ENCODE peak calls at places on chromosome 16, in ten cellular contexts. Q is gastrocnemius medialis, C is erythroblast, T is heart left ventricle, H is A549, I is uterus, P is esophagus squamous epithelium, L is HCT116, R is IMR-90, M is ovary. Z is an unnamed sample.

GRCh38 chr16:59478806-59479205 is 744.7 kb upstream of the GOT2 start:
- DNase-seq in Q (no peak), C (no peak), T (no peak), H (no peak), I (no peak), P (no peak), L (no peak), R (peak), M (no peak), Z (no peak)

GRCh38 chr16:49467540-49468372 is 94.2 kb downstream of the C16orf78 start:
- DNase-seq in Q (no peak), C (no peak), T (peak), H (no peak), I (no peak), P (no peak), L (no peak), R (no peak), M (no peak), Z (no peak)

GRCh38 chr16:17327671-17328335 is 143.0 kb downstream of the XYLT1 start:
- DNase-seq in Q (no peak), C (no peak), T (no peak), H (no peak), I (no peak), P (no peak), L (no peak), R (peak), M (no peak), Z (no peak)

GRCh38 chr16:5867250-5867649 is 769.7 kb upstream of the EEF2KMT start:
- DNase-seq in Q (no peak), C (no peak), T (no peak), H (no peak), I (no peak), P (no peak), L (no peak), R (no peak), M (no peak), Z (no peak)

GRCh38 chr16:69187387-69187890 is 475 bp downstream of the SNTB2 start:
- DNase-seq in Q (peak), C (peak), T (peak), H (peak), I (peak), P (no peak), L (no peak), R (no peak), M (peak), Z (no peak)

GRCh38 chr16:47644166-47644565 is 183.0 kb downstream of the PHKB start:
- DNase-seq in Q (no peak), C (no peak), T (peak), H (no peak), I (no peak), P (no peak), L (no peak), R (peak), M (no peak), Z (peak)

GRCh38 chr16:83615981-83616380 is 191.8 kb upstream of the HSBP1 start:
- DNase-seq in Q (no peak), C (no peak), T (no peak), H (no peak), I (no peak), P (no peak), L (no peak), R (no peak), M (no peak), Z (no peak)

GRCh38 chr16:25063865-25064264 is 47.7 kb upstream of the LCMT1 start:
- DNase-seq in Q (no peak), C (peak), T (peak), H (no peak), I (no peak), P (no peak), L (no peak), R (peak), M (no peak), Z (no peak)

GRCh38 chr16:83959621-83960434 is 6.8 kb downstream of the OSGIN1 start:
- DNase-seq in Q (no peak), C (no peak), T (peak), H (no peak), I (no peak), P (no peak), L (no peak), R (no peak), M (no peak), Z (no peak)

GRCh38 chr16:27242398-27242797 is 26.2 kb downstream of the NSMCE1 start:
- DNase-seq in Q (no peak), C (no peak), T (no peak), H (no peak), I (no peak), P (no peak), L (no peak), R (no peak), M (peak), Z (no peak)

GRCh38 chr16:29984137-29984763 is 10.6 kb downstream of the TAOK2 start:
- DNase-seq in Q (no peak), C (no peak), T (peak), H (no peak), I (no peak), P (no peak), L (no peak), R (no peak), M (no peak), Z (no peak)

GRCh38 chr16:27776556-27776955 is 226.6 kb downstream of the KATNIP start:
- DNase-seq in Q (no peak), C (no peak), T (no peak), H (no peak), I (no peak), P (no peak), L (no peak), R (no peak), M (no peak), Z (no peak)

GRCh38 chr16:4894276-4895150 is 42.4 kb downstream of the PPL start:
- DNase-seq in Q (no peak), C (no peak), T (no peak), H (peak), I (no peak), P (no peak), L (no peak), R (no peak), M (no peak), Z (no peak)

GRCh38 chr16:16082255-16082654 is 132.8 kb downstream of the ABCC1 start:
- DNase-seq in Q (no peak), C (no peak), T (no peak), H (no peak), I (no peak), P (no peak), L (no peak), R (no peak), M (no peak), Z (no peak)

GRCh38 chr16:49513040-49513439 is 139.4 kb downstream of the C16orf78 start:
- DNase-seq in Q (no peak), C (peak), T (no peak), H (peak), I (no peak), P (no peak), L (no peak), R (no peak), M (no peak), Z (no peak)

GRCh38 chr16:17222756-17223411 is 247.9 kb downstream of the XYLT1 start:
- DNase-seq in Q (peak), C (no peak), T (peak), H (no peak), I (no peak), P (no peak), L (no peak), R (no peak), M (no peak), Z (no peak)

GRCh38 chr16:11824362-11824761 is 27.0 kb downstream of the RSL1D1 start:
- DNase-seq in Q (peak), C (peak), T (peak), H (no peak), I (no peak), P (no peak), L (no peak), R (no peak), M (no peak), Z (no peak)

GRCh38 chr16:30768583-30769181 is 6.6 kb downstream of the RNF40 start:
- DNase-seq in Q (no peak), C (no peak), T (no peak), H (no peak), I (no peak), P (no peak), L (no peak), R (no peak), M (peak), Z (no peak)

GRCh38 chr16:17293813-17294558 is 176.8 kb downstream of the XYLT1 start:
- DNase-seq in Q (no peak), C (no peak), T (no peak), H (no peak), I (no peak), P (no peak), L (no peak), R (no peak), M (no peak), Z (no peak)

GRCh38 chr16:22659933-22660332 is 149.2 kb downstream of the NPIPB5 start:
- DNase-seq in Q (no peak), C (no peak), T (no peak), H (no peak), I (no peak), P (no peak), L (no peak), R (no peak), M (no peak), Z (no peak)

GRCh38 chr16:3460121-3460520 is 16.6 kb downstream of the NAA60 start:
- DNase-seq in Q (no peak), C (peak), T (no peak), H (no peak), I (no peak), P (no peak), L (no peak), R (no peak), M (no peak), Z (no peak)

GRCh38 chr16:77657016-77657415 is 65.3 kb upstream of the NUDT7 start:
- DNase-seq in Q (no peak), C (peak), T (no peak), H (no peak), I (no peak), P (no peak), L (peak), R (peak), M (no peak), Z (no peak)

GRCh38 chr16:12100124-12100647 is 123.7 kb downstream of the SNX29 start:
- DNase-seq in Q (no peak), C (no peak), T (no peak), H (no peak), I (no peak), P (no peak), L (no peak), R (no peak), M (no peak), Z (no peak)

GRCh38 chr16:19086322-19087199 is 19.1 kb downstream of the COQ7 start:
- DNase-seq in Q (peak), C (peak), T (peak), H (peak), I (peak), P (no peak), L (peak), R (peak), M (peak), Z (peak)

GRCh38 chr16:27398894-27399853 is 2.8 kb upstream of the IL21R start:
- DNase-seq in Q (no peak), C (no peak), T (no peak), H (no peak), I (no peak), P (no peak), L (no peak), R (no peak), M (no peak), Z (no peak)

GRCh38 chr16:72371307-72372081 is 199.5 kb upstream of the PMFBP1 start:
- DNase-seq in Q (no peak), C (no peak), T (no peak), H (no peak), I (no peak), P (no peak), L (peak), R (peak), M (no peak), Z (peak)

GRCh38 chr16:88922826-88923410 is 54.1 kb downstream of the CBFA2T3 start:
- DNase-seq in Q (no peak), C (no peak), T (no peak), H (no peak), I (no peak), P (no peak), L (no peak), R (no peak), M (no peak), Z (no peak)

GRCh38 chr16:17983847-17984639 is 352.5 kb downstream of the NPIPA8 start:
- DNase-seq in Q (no peak), C (no peak), T (no peak), H (no peak), I (peak), P (no peak), L (no peak), R (no peak), M (peak), Z (no peak)

GRCh38 chr16:57574646-57575467 is 32.4 kb downstream of the ADGRG5 start:
- DNase-seq in Q (no peak), C (no peak), T (no peak), H (no peak), I (no peak), P (no peak), L (no peak), R (no peak), M (no peak), Z (no peak)
- TF ChIP-seq POLR2A in Q (no peak), C (no peak), T (no peak), H (no peak), I (no peak), P (no peak), L (no peak), R (no peak), M (no peak), Z (no peak)

DNA sequence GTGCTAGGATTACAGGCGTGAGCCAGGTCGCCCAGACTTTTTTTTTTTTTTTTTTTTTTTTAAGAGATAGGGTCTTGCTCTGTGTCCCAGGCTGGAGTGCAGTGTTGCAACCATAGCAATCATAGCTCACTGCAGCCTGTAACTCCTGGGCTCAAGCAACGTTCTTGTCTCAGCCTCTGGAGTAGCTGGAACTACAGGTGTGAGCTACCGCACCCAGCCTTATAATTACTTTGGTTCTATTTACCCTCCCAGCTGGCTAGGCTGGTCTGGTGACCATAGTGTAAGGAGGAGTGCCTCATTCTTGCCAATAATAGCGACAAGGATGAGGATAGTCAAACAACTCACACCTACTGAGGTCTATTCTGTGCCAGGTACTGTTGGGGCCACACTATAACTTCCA is 39.6 kb upstream of the USP7 start:
- DNase-seq in Q (no peak), C (no peak), T (no peak), H (no peak), I (no peak), P (no peak), L (no peak), R (no peak), M (no peak), Z (no peak)
- TF ChIP-seq POLR2A in Q (no peak), C (no peak), T (no peak), H (no peak), I (no peak), P (no peak), L (no peak), R (no peak), M (no peak), Z (no peak)

DNA sequence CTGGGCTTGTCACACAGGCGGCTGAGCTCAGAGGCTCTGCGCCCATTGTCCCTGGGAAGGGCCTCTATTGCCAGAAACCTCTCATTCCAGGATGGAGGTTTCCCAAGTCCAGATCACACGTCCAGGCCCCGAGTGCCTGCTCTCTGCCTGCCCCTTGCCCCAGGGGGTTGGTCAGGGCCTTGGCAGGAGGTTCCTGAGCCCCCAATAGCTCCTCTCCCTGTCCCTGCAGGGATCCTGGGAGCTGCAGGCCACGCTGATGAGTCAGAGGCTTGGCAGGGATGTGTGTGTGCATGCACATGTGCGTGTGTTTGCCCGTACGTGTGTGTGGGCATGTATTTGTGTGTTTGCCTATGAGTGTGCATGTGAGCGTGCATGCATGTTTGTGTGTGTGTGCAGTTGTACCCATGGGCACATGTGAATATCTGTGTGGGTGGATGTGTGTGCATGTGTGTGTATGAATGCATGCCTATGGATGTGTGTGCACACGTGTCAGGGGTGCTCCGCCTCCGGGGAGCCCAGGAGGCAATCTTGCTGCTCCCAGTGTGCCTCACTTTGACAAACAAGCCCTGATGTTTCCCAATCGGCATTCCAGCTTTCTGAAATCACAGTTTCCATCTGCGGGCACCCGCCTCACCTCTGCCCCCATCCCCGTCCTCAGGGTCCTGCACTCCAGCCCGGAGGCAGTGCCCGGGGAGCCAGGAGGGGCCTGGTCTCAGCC is 98.4 kb upstream of the GSE1 start:
- DNase-seq in Q (peak), C (no peak), T (peak), H (peak), I (peak), P (no peak), L (peak), R (peak), M (peak), Z (peak)
- TF ChIP-seq POLR2A in Q (no peak), C (no peak), T (no peak), H (peak), I (no peak), P (no peak), L (no peak), R (no peak), M (no peak), Z (no peak)

DNA sequence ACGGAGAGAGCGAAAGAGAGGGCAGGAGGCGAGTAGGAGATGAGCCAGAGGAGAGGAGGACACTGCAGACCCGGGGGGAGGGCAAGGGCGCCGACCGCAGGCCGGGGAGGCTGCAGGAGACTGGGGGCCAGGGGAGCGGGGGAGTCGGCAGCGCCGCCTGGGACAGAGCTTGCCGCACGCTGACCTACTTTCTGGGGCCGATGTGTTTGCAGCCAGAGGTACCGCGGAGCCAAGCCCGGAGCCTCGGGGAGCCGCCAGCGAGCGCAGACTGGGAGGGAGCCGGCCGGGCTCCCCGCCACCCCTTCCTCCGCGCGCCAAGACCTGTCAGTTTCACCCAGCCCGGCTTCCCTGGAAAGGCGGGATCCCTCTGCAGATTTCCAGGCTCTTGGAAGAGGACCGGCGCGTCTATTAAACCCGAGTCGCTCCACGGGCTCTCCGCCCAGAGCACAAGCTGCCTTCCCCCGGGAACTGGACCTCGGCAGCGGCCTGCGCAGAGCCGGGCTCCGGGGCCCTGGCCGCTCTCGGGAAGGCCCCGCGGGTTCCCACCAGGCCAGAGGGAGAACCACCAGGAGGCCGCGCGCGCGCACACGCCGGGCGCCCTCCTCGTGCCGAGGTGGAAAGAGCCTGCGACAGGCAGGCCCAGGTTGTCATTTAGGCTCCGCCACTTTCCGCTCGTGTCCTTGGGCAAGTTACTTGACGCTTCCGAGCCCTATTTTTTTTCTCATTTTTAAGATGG is 74.5 kb downstream of the CMC2 start:
- DNase-seq in Q (peak), C (no peak), T (peak), H (peak), I (peak), P (no peak), L (no peak), R (peak), M (peak), Z (peak)
- TF ChIP-seq POLR2A in Q (no peak), C (no peak), T (no peak), H (no peak), I (no peak), P (no peak), L (no peak), R (no peak), M (no peak), Z (peak)

DNA sequence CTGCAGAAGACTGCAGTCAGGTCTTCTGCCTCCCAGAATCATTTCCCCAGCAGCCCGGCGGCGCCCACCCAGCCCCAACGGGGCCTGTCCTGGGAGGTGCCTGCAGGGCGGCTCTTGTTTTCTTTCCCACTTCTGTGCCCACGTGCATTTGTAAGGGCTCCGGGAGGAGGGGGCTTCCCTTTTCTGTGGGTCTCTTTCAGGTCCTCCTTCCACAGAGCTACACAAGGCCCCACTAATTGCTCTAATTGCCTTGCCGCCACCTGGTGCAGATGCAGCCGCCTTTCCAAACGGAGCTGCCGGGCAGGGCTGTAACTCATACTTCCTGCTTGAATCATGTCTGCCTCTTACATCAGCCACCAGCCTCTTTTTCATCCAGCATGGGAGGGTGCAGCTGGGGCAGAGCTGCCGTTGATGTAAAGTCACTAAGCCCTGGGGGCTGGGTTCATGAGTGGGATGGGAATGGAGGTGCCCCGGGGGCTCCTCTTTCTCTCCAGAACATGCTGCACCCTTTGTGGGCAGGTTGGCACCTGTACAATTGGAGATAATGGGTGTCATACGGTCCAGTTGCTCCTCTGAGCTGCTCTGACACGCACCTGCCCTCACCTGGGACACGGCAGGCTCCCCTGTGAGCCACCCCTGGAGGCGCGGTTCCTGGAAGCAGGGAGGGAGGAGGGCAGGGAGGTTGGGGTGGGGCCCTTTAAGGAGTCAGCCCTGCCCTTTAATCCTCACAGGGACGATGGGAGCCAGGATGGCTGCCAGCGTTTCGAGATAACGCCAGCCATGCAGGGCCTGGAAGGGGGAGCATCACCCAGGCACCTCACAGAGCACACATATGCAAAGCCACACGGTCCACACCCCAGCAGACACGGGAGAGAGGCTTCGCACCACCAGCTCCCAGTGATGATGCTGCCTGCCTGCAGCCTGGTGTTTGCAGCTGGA is 41.1 kb upstream of the KLHDC4 start:
- DNase-seq in Q (no peak), C (peak), T (peak), H (peak), I (no peak), P (peak), L (peak), R (peak), M (no peak), Z (peak)
- TF ChIP-seq POLR2A in Q (no peak), C (peak), T (no peak), H (peak), I (no peak), P (no peak), L (no peak), R (no peak), M (no peak), Z (no peak)

DNA sequence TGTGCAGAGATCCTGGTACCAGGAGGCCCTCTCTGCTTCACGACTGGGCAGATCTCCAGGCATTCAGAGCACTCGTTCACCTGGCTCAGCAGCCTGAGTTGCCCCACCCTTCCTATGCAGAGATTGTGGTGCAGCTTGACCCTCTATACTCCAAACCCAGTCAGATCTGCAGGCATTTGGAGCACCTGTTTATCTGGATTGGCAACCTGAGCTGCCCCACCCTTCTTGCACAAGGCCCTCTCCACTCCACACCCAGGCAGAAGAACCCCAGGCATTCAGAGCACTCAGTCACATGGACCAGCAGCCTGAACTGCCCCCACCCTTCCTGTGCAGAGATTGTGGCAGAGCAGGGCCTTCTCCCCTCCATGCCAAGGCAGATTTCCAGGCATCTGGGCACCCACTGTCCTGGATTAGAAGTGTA is 88.4 kb upstream of the CDH5 start:
- DNase-seq in Q (no peak), C (no peak), T (no peak), H (no peak), I (no peak), P (no peak), L (no peak), R (no peak), M (no peak), Z (no peak)
- TF ChIP-seq POLR2A in Q (no peak), C (no peak), T (no peak), H (no peak), I (no peak), P (no peak), L (no peak), R (no peak), M (no peak), Z (no peak)

Z was measured in H54.